ENCODE peak calls at places on chromosomes 11 and 22, in six cellular contexts. Q is adrenal gland, H is sigmoid colon, X is endothelial cell of umbilical vein, Y is HCT116, E is heart left ventricle. K is an unnamed sample. For H3K4me1, the result is how much of the 10 kb centered on the place peaks cover.

GRCh38 chr11:19632435-19632834 is 80.2 kb upstream of the NAV2 start:
- DNase-seq in Y (no peak), H (no peak), E (no peak), X (no peak), Q (no peak), K (no peak)

GRCh38 chr11:96396637-96397036 is 6.8 kb downstream of the JRKL start:
- DNase-seq in Q (no peak), E (no peak), X (no peak), H (no peak), Y (no peak), K (no peak)

GRCh38 chr22:39349506-39349966 is 255 bp upstream of the SYNGR1 start:
- DNase-seq in Q (no peak), E (no peak), Y (no peak), X (no peak), H (no peak), K (peak)

GRCh38 chr11:64355078-64355940 is 3.7 kb upstream of the RPS6KA4 start:
- DNase-seq in H (peak), E (peak), Q (peak), X (peak), Y (peak), K (peak)

GRCh38 chr11:121538054-121538453 is 85.3 kb upstream of the SORL1-AS1 start:
- DNase-seq in H (no peak), X (no peak), Y (no peak), E (no peak), Q (no peak), K (no peak)

GRCh38 chr22:22342697-22343602 is 98.4 kb downstream of the VPREB1 start:
- DNase-seq in E (no peak), X (peak), Y (peak), Q (peak), H (no peak), K (no peak)

GRCh38 chr11:102608699-102609098 is 16.4 kb downstream of the MMP20 start:
- DNase-seq in Q (no peak), E (no peak), Y (no peak), X (no peak), H (no peak), K (no peak)

GRCh38 chr22:35140879-35141745 is 75.2 kb downstream of the ISX start:
- DNase-seq in X (no peak), H (no peak), Y (no peak), E (no peak), Q (no peak), K (no peak)

GRCh38 chr11:103602846-103603245 is 433.6 kb upstream of the DDI1 start:
- DNase-seq in Y (no peak), X (no peak), Q (no peak), H (no peak), E (no peak), K (no peak)

GRCh38 chr22:38513063-38513462 is 7.0 kb upstream of the DDX17 start:
- DNase-seq in E (no peak), Y (no peak), X (no peak), Q (no peak), H (no peak), K (no peak)

GRCh38 chr22:32649515-32650200 is 151.8 kb upstream of the TIMP3 start:
- DNase-seq in E (peak), Y (no peak), H (peak), X (no peak), Q (no peak), K (peak)

GRCh38 chr11:11662578-11662977 is 40.8 kb upstream of the GALNT18 start:
- DNase-seq in Y (no peak), E (no peak), Q (no peak), X (no peak), H (no peak), K (no peak)

GRCh38 chr22:42022162-42022847 is 23.7 kb downstream of the WBP2NL start:
- DNase-seq in Q (no peak), X (no peak), Y (no peak), H (no peak), E (no peak), K (no peak)

GRCh38 chr22:29314537-29315285 is 786 bp downstream of the RASL10A start:
- DNase-seq in E (peak), H (no peak), X (no peak), Q (no peak), Y (no peak), K (no peak)

GRCh38 chr11:114080219-114080618 is 20.7 kb downstream of the ZBTB16 start:
- DNase-seq in X (peak), H (peak), Y (no peak), E (no peak), Q (no peak), K (no peak)

GRCh38 chr11:95711945-95712221 is 77.7 kb downstream of the FAM76B start:
- DNase-seq in H (no peak), Y (no peak), X (no peak), E (no peak), Q (peak), K (no peak)

GRCh38 chr11:65446446-65447277 is 24.1 kb downstream of the NEAT1 start:
- DNase-seq in Y (no peak), X (peak), Q (peak), H (peak), E (peak), K (peak)

GRCh38 chr11:67266424-67267187 is at the start of gene GRK2:
- DNase-seq in H (peak), E (peak), X (no peak), Y (no peak), Q (no peak), K (peak)

GRCh38 chr11:125175896-125176575 is 11.5 kb downstream of the PKNOX2 start:
- DNase-seq in Q (no peak), Y (no peak), H (no peak), X (no peak), E (no peak), K (no peak)
- H3K4me1 ChIP-seq in Q (under half), Y (under half), H (under half), X (under half), E (under half), K (under half)

GRCh38 chr11:34155759-34156062 is 50.3 kb downstream of the NAT10 start:
- DNase-seq in X (no peak), Q (no peak), H (no peak), Y (no peak), E (no peak), K (no peak)
- TF ChIP-seq POLR2A in X (no peak), Q (no peak), H (no peak), Y (no peak), E (no peak), K (no peak)

DNA sequence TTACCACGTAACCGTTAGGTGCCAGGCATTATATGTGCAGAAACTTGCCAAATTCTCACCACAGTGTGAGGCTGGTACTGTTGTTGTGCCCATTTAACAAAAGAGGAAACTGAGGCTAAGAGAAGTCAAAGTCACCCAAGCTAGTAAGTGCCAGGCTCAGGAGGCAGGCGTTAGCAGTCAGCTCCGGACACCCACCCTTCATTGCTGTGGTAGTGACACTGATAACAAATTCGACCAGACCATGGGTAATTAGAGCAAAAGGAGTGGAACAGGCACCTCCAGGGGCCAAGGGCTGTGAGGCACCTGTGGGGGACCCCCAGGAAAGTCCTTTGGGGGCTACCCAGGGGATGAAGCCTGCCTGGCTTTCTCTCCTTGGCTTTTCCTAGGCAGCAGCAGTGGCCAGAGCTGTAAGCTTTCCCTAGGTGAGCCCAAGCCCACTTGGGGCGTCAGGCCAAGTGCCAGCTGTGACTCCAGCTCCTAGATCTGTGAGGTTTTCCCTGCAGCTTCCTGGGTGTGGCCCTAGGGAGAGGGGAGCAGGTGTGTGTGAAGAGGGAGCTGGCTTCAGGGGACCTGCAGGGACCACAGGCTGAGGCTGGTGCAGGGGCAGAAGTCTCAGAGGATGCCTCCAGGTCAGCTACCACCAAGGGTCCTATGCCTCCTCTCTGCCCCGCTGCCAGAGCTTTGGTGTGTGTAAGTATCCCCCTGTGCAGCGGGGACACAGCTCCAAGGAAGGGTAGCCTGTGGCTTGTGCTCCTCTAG is 19.7 kb upstream of the ALX4 start:
- DNase-seq in X (no peak), Q (no peak), Y (no peak), H (no peak), E (no peak), K (no peak)
- H3K4me1 ChIP-seq in X (under half), Q (under half), Y (under half), H (under half), E (under half), K (under half)

GRCh38 chr22:30386960-30387848 is at the start of gene RNF215:
- DNase-seq in Q (peak), H (peak), E (peak), Y (peak), X (peak), K (peak)
- TF ChIP-seq POLR2A in Q (no peak), H (no peak), E (no peak), Y (no peak), X (no peak), K (no peak)

GRCh38 chr11:69304258-69304657 is 10.3 kb downstream of the MYEOV start:
- DNase-seq in Y (no peak), Q (no peak), X (no peak), H (no peak), E (no peak), K (no peak)
- H3K4me1 ChIP-seq in Y (under half), Q (under half), X (under half), H (under half), E (under half), K (under half)

GRCh38 chr11:78370406-78371172 is 47.0 kb downstream of the GAB2 start:
- DNase-seq in E (no peak), Q (no peak), X (peak), H (no peak), Y (no peak), K (no peak)

GRCh38 chr11:78363018-78363619 is 54.5 kb downstream of the GAB2 start:
- DNase-seq in E (no peak), Y (no peak), Q (no peak), X (no peak), H (no peak), K (no peak)

GRCh38 chr11:78364128-78364751 is 53.4 kb downstream of the GAB2 start:
- DNase-seq in H (no peak), E (no peak), Q (no peak), Y (no peak), X (no peak), K (no peak)

GRCh38 chr11:78361228-78361627 is 56.4 kb downstream of the GAB2 start:
- DNase-seq in Y (no peak), E (no peak), Q (no peak), H (no peak), X (no peak), K (no peak)

DNA sequence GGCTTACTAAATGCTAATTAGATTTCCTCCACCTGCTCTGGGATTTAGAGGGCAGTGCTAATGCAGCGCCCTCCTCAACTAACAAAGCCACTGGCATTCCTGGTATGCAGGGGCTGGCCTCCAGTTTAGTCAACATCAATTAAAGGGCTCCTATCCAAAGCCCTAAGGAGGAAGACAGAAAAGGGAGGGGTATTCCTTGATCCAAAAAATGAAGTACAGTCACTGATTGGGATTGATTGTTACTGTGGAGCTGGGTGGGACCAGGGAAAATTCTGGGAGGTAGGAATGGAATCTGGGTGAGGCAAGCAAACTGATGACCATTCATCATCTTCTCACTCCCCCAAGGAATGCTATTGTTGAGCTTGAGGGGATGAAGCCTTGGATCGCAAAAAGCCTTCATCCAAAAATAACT is 52.2 kb downstream of the GAB2 start:
- DNase-seq in H (no peak), Q (no peak), Y (peak), E (no peak), X (no peak), K (no peak)
- TF ChIP-seq POLR2A in H (no peak), Q (no peak), Y (no peak), E (no peak), X (no peak), K (no peak)